ENCODE peak calls at places on chromosomes 13 and 19, in four cellular contexts. S is neural crest cell, Q is coronary artery, W is dorsolateral prefrontal cortex. H is an unnamed sample.

GRCh38 chr19:5397804-5398692 is 57.2 kb upstream of the ZNRF4 start:
- DNase-seq in S (peak), Q (no peak), W (no peak), H (no peak)

GRCh38 chr19:46766569-46767317 is 20.5 kb upstream of the STRN4 start:
- DNase-seq in S (peak), Q (no peak), W (no peak), H (peak)

GRCh38 chr13:113539822-113540221 is 44.7 kb upstream of the TFDP1 start:
- DNase-seq in S (no peak), Q (no peak), W (no peak), H (no peak)

GRCh38 chr19:1039646-1040475 is at the start of gene ABCA7:
- DNase-seq in S (peak), Q (peak), W (peak), H (peak)

GRCh38 chr19:28294395-28294794 is 918.6 kb downstream of the UQCRFS1 start:
- DNase-seq in S (no peak), Q (no peak), W (no peak), H (no peak)

GRCh38 chr13:100825551-100825950 is 151.0 kb upstream of the TMTC4 start:
- DNase-seq in S (no peak), Q (no peak), W (no peak), H (peak)

GRCh38 chr19:632228-633067 is 889 bp downstream of the POLRMT start:
- DNase-seq in S (peak), Q (no peak), W (no peak), H (peak)

GRCh38 chr19:14460935-14461334 is 14.2 kb downstream of the PTGER1 start:
- DNase-seq in S (no peak), Q (no peak), W (no peak), H (no peak)

GRCh38 chr13:109144693-109145437 is 515.5 kb downstream of the MYO16 start:
- DNase-seq in S (no peak), Q (no peak), W (no peak), H (no peak)

GRCh38 chr19:44657211-44657921 is 13.7 kb downstream of the PVR start:
- DNase-seq in S (peak), Q (no peak), W (peak), H (peak)

GRCh38 chr19:51702103-51702753 is 9.1 kb downstream of the SPACA6 start:
- DNase-seq in S (no peak), Q (peak), W (peak), H (peak)

GRCh38 chr13:48349525-48349924 is 46.0 kb downstream of the RB1 start:
- DNase-seq in S (no peak), Q (no peak), W (no peak), H (no peak)

GRCh38 chr13:39415403-39415802 is 187.6 kb downstream of the LHFPL6 start:
- DNase-seq in S (peak), Q (peak), W (peak), H (peak)

GRCh38 chr13:70502944-70503343 is 394.7 kb upstream of the KLHL1 start:
- DNase-seq in S (no peak), Q (no peak), W (no peak), H (no peak)

GRCh38 chr13:79833972-79834371 is 353.0 kb downstream of the NDFIP2 start:
- DNase-seq in S (no peak), Q (no peak), W (no peak), H (no peak)

GRCh38 chr13:21037656-21038055 is 23.7 kb downstream of the LATS2 start:
- DNase-seq in S (no peak), Q (no peak), W (no peak), H (no peak)

GRCh38 chr19:1313695-1314613 is 28.3 kb downstream of the EFNA2 start:
- DNase-seq in S (no peak), Q (no peak), W (no peak), H (no peak)

GRCh38 chr19:1363599-1363998 is 20.1 kb upstream of the NDUFS7 start:
- DNase-seq in S (no peak), Q (no peak), W (no peak), H (no peak)

GRCh38 chr13:71625694-71626093 is 241.3 kb downstream of the DACH1 start:
- DNase-seq in S (no peak), Q (no peak), W (no peak), H (no peak)

GRCh38 chr13:99996177-99996705 is 14.7 kb downstream of the ZIC2 start:
- DNase-seq in S (no peak), Q (no peak), W (no peak), H (no peak)

GRCh38 chr13:67224148-67224846 is 5.8 kb downstream of the PCDH9 start:
- DNase-seq in S (peak), Q (no peak), W (peak), H (peak)

GRCh38 chr13:113929628-113930615 is 44.0 kb downstream of the C13orf46 start:
- DNase-seq in S (no peak), Q (peak), W (peak), H (no peak)

GRCh38 chr13:85194482-85194881 is 604.7 kb downstream of the SLITRK6 start:
- DNase-seq in S (no peak), Q (no peak), W (no peak), H (no peak)

GRCh38 chr19:53308339-53308811 is 25.2 kb upstream of the ZNF845 start:
- DNase-seq in S (peak), Q (no peak), W (no peak), H (no peak)
- TF ChIP-seq CTCF in S (peak), Q (no peak), W (peak), H (peak)

DNA sequence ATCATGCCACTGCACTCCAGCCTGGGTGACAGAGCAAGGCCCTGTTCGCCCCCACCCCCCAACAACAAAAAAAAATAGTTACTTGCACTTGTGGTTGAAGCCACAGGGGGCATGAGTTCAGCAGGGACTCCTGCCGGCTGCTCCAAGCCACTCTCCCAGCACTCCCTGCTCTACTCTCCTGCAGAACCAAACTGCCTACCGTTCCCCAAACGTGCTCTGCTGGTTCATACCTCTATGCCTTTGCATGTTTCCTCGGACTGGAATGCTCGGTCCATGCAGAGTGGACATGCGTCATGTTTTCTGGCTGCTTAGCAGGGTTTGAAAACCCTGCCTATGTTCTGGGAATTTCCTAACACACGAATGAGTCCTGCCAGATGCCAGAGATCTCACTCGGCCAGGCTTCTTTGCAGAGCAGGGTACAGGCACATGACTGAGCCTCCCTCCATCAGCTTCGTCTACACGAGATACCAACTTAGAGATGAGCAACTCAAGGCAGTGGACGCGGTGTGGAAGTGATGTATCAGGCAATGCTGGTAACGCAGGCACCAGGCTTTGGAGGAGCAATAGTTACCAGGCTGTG is 8.5 kb upstream of the SLC25A15 start:
- DNase-seq in S (no peak), Q (no peak), W (no peak), H (no peak)
- TF ChIP-seq CTCF in S (no peak), Q (no peak), W (no peak), H (no peak)

GRCh38 chr13:23715762-23716235 is 145.6 kb downstream of the TNFRSF19 start:
- DNase-seq in S (no peak), Q (no peak), W (no peak), H (peak)
- TF ChIP-seq CTCF in S (peak), Q (no peak), W (peak), H (peak)

GRCh38 chr19:29645911-29646310 is 19.4 kb upstream of the PLEKHF1 start:
- DNase-seq in S (no peak), Q (no peak), W (no peak), H (peak)
- TF ChIP-seq CTCF in S (no peak), Q (no peak), W (no peak), H (no peak)

GRCh38 chr19:18895038-18895827 is 725 bp downstream of the CERS1 start:
- DNase-seq in S (peak), Q (no peak), W (peak), H (peak)
- TF ChIP-seq CTCF in S (peak), Q (no peak), W (peak), H (no peak)

GRCh38 chr13:51525567-51526165 is 58.6 kb upstream of the WDFY2 start:
- DNase-seq in S (no peak), Q (no peak), W (no peak), H (no peak)

GRCh38 chr13:51524846-51525566 is 59.3 kb upstream of the WDFY2 start:
- DNase-seq in S (no peak), Q (no peak), W (no peak), H (no peak)

GRCh38 chr13:51520524-51520923 is 63.7 kb upstream of the WDFY2 start:
- DNase-seq in S (no peak), Q (no peak), W (no peak), H (peak)

GRCh38 chr13:51524312-51524711 is 60.0 kb upstream of the WDFY2 start:
- DNase-seq in S (no peak), Q (no peak), W (no peak), H (peak)

DNA sequence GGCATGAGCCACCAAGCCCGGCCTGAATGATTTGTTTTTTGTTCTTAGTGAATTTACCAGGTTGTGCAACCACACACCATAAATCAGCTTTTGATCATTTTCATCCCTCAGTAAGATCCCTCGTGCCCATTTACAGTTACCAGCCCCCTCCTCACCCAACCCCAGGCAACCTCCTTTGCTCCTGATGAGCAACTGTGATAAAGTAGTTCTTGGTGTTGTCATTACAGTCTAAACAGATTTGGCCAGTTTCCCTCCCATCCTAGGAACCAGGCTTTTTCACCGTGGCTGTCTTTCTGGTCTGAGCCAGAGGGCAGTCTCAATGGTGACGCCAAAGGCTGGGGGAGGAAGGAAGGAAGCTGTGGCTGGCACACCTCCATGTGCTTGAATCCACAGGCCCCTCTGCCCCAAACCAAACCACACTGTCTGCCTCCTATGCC is 61.2 kb upstream of the WDFY2 start:
- DNase-seq in S (no peak), Q (no peak), W (no peak), H (peak)
- TF ChIP-seq CTCF in S (no peak), Q (no peak), W (no peak), H (no peak)